ENCODE peak calls at places on chromosome 1, in four cellular contexts. V is coronary artery, H is psoas muscle, B is adrenal gland. N is an unnamed sample.
A peak's percentile ranks its signal among the peaks of the same experiment; 100 is the strongest.

GRCh38 chr1:179366093-179366800 is 476 bp downstream of the AXDND1 start:
- DNase-seq in H (no peak), V (no peak), B (peak; percentile 36), N (peak; percentile 23)

GRCh38 chr1:44254392-44254791 is 41.1 kb downstream of the DMAP1 start:
- DNase-seq in V (no peak), B (no peak), H (no peak), N (no peak)

GRCh38 chr1:232431748-232432147 is 198.2 kb downstream of the SIPA1L2 start:
- DNase-seq in B (no peak), V (no peak), H (no peak), N (no peak)

GRCh38 chr1:147549526-147549925 is 8.2 kb downstream of the BCL9 start:
- DNase-seq in H (no peak), B (no peak), V (no peak), N (no peak)

GRCh38 chr1:52978045-52978444 is 51.0 kb downstream of the SCP2 start:
- DNase-seq in V (no peak), B (no peak), H (no peak), N (peak; percentile 43)

GRCh38 chr1:210262897-210263272 is 30.3 kb downstream of the SERTAD4 start:
- DNase-seq in H (no peak), B (no peak), V (peak; percentile 76), N (no peak)

GRCh38 chr1:145792484-145792883 is 31.4 kb downstream of the RNF115 start:
- DNase-seq in H (no peak), B (no peak), V (no peak), N (no peak)

GRCh38 chr1:117093091-117093534 is 28.4 kb downstream of the TRIM45 start:
- DNase-seq in H (peak; percentile 81), B (peak; percentile 76), V (no peak), N (peak; percentile 82)

GRCh38 chr1:91427741-91428140 is 23.1 kb upstream of the HFM1 start:
- DNase-seq in B (no peak), V (no peak), H (no peak), N (peak; percentile 33)

GRCh38 chr1:113998361-113998760 is 19.1 kb downstream of the OLFML3 start:
- DNase-seq in V (no peak), B (no peak), H (no peak), N (no peak)

GRCh38 chr1:199687321-199687720 is 340.2 kb upstream of the NR5A2 start:
- DNase-seq in H (no peak), B (no peak), V (no peak), N (no peak)

GRCh38 chr1:93768380-93768863 is 86.8 kb upstream of the BCAR3 start:
- DNase-seq in H (no peak), V (no peak), B (no peak), N (no peak)
- H3K4me3 ChIP-seq in H (no peak overlapping the region), V (no peak overlapping the region), B (no peak overlapping the region), N (no peak overlapping the region)

DNA sequence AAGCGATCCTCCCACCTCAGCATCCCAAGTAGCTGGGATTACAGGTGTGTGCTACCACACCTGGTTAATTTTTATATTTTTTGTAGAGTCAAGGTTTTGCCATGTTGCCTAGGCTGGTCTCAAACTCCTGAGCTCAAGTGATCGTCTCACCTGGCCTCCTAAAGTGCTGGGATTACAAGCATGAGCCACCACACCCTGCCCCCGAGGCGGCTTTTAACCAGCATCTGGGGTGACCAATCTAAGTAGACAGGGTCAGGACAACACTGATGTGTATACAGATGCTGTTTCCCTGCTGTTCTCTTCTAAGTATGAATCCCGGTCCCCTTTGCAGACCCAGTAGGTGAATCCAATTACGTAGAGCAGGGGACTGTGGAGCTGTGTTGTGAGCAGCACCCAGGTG is 23.9 kb downstream of the THAP3 start:
- DNase-seq in B (no peak), H (no peak), V (no peak), N (no peak)
- H3K27ac ChIP-seq in B (no peak overlapping the region), H (no peak overlapping the region), V (no peak overlapping the region), N (no peak overlapping the region)

GRCh38 chr1:106584663-106585062 is 471.8 kb upstream of the PRMT6 start:
- DNase-seq in B (no peak), H (no peak), V (no peak), N (no peak)

GRCh38 chr1:106584127-106584526 is 472.3 kb upstream of the PRMT6 start:
- DNase-seq in V (no peak), B (no peak), H (no peak), N (no peak)
- H3K4me3 ChIP-seq in V (no peak overlapping the region), B (no peak overlapping the region), H (no peak overlapping the region), N (no peak overlapping the region)

GRCh38 chr1:88649932-88650331 is 34.1 kb upstream of the PKN2 start:
- DNase-seq in H (no peak), B (no peak), V (no peak), N (no peak)
- H3K27ac ChIP-seq in H (no peak overlapping the region), B (no peak overlapping the region), V (no peak overlapping the region), N (no peak overlapping the region)

GRCh38 chr1:6179564-6180175 is 451 bp downstream of the CHD5 start:
- DNase-seq in B (no peak), V (no peak), H (no peak), N (no peak)

GRCh38 chr1:6180578-6181311 is 624 bp upstream of the CHD5 start:
- DNase-seq in H (no peak), V (no peak), B (no peak), N (peak; percentile 31)

GRCh38 chr1:6181347-6181770 is 1.2 kb upstream of the CHD5 start:
- DNase-seq in B (peak; percentile 23), V (no peak), H (no peak), N (no peak)

GRCh38 chr1:6178751-6179563 is 1.2 kb downstream of the CHD5 start:
- DNase-seq in H (no peak), B (no peak), V (no peak), N (no peak)

DNA sequence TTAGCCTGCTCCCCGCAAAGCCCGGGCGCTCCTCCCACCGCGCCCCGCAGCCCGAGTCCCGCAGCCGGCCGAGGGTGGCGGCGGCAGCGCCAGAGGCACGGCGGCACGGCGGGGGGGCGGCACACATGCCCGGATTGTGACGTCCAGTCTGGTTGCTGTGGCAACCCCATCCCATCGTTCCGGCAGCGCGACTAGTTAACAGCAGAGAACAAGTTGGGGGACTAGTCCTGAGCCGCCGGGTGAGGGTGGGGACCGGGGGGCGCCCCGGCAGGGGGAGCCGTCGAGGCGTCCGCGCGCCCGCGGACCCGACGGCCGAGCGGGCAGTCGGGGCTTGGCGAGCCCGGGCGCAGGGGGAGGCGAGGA is at the start of gene CHD5:
- DNase-seq in V (no peak), B (no peak), H (no peak), N (no peak)
- H3K4me3 ChIP-seq in V (peak within 1 kb of the TSS; percentile 77), B (no peak within 1 kb of the TSS), H (peak within 1 kb of the TSS; percentile 38), N (no peak within 1 kb of the TSS)

GRCh38 chr1:34778381-34778780 is 2.6 kb upstream of the GJB3 start:
- DNase-seq in V (no peak), H (no peak), B (no peak), N (no peak)

GRCh38 chr1:34779005-34779404 is 2.0 kb upstream of the GJB3 start:
- DNase-seq in H (no peak), V (no peak), B (no peak), N (no peak)

GRCh38 chr1:34780528-34780927 is 486 bp upstream of the GJB3 start:
- DNase-seq in V (peak; percentile 40), B (no peak), H (peak; percentile 4), N (no peak)

GRCh38 chr1:34779962-34780361 is 1.1 kb upstream of the GJB3 start:
- DNase-seq in B (no peak), H (peak; percentile 14), V (no peak), N (no peak)

GRCh38 chr1:34779526-34779925 is 1.5 kb upstream of the GJB3 start:
- DNase-seq in V (peak; percentile 49), B (no peak), H (peak; percentile 6), N (no peak)
- H3K27ac ChIP-seq in V (no peak overlapping the region), B (no peak overlapping the region), H (no peak overlapping the region), N (no peak overlapping the region)

GRCh38 chr1:169565335-169566271 is 20.7 kb downstream of the F5 start:
- DNase-seq in B (no peak), V (no peak), H (no peak), N (no peak)
- H3K4me3 ChIP-seq in B (no peak overlapping the region), V (no peak overlapping the region), H (no peak overlapping the region), N (no peak overlapping the region)